ENCODE peak calls at places on chromosomes 7 and 10, in eight cellular contexts. One of them, this sample, is unnamed.

GRCh38 chr7:157024716-157025115 is 14.3 kb upstream of the MNX1 start:
- DNase-seq in spleen: no peak
- DNase-seq in endothelial cell of umbilical vein: no peak
- DNase-seq in transverse colon: no peak
- DNase-seq in prostate gland: no peak
- DNase-seq in HepG2: no peak
- DNase-seq in breast epithelium: no peak
- DNase-seq in upper lobe of left lung: no peak
- DNase-seq in this sample: no peak

GRCh38 chr10:79153753-79154152 is 85.0 kb downstream of the ZMIZ1 start:
- DNase-seq in endothelial cell of umbilical vein: no peak
- DNase-seq in transverse colon: no peak
- DNase-seq in breast epithelium: no peak
- DNase-seq in prostate gland: no peak
- DNase-seq in HepG2: no peak
- DNase-seq in spleen: no peak
- DNase-seq in upper lobe of left lung: no peak
- DNase-seq in this sample: no peak

GRCh38 chr10:123553810-123554430 is 112.2 kb upstream of the GPR26 start:
- DNase-seq in endothelial cell of umbilical vein: no peak
- DNase-seq in breast epithelium: no peak
- DNase-seq in prostate gland: no peak
- DNase-seq in upper lobe of left lung: no peak
- DNase-seq in HepG2: no peak
- DNase-seq in spleen: no peak
- DNase-seq in transverse colon: no peak
- DNase-seq in this sample: no peak

GRCh38 chr10:48442090-48442808 is 135.8 kb downstream of the MAPK8 start:
- DNase-seq in spleen: peak; percentile 58
- DNase-seq in endothelial cell of umbilical vein: no peak
- DNase-seq in breast epithelium: no peak
- DNase-seq in prostate gland: no peak
- DNase-seq in HepG2: no peak
- DNase-seq in transverse colon: no peak
- DNase-seq in upper lobe of left lung: peak; percentile 53
- DNase-seq in this sample: no peak

GRCh38 chr7:123437447-123437995 is 96.9 kb downstream of the IQUB start:
- DNase-seq in HepG2: no peak
- DNase-seq in upper lobe of left lung: no peak
- DNase-seq in transverse colon: no peak
- DNase-seq in breast epithelium: no peak
- DNase-seq in endothelial cell of umbilical vein: no peak
- DNase-seq in prostate gland: no peak
- DNase-seq in spleen: no peak
- DNase-seq in this sample: no peak

GRCh38 chr7:151432658-151433521 is 7.1 kb downstream of the CRYGN start:
- DNase-seq in upper lobe of left lung: peak; percentile 41
- DNase-seq in endothelial cell of umbilical vein: no peak
- DNase-seq in breast epithelium: no peak
- DNase-seq in HepG2: no peak
- DNase-seq in transverse colon: no peak
- DNase-seq in spleen: no peak
- DNase-seq in prostate gland: no peak
- DNase-seq in this sample: peak; percentile 60

GRCh38 chr7:42893341-42894242 is 18.3 kb downstream of the C7orf25 start:
- DNase-seq in transverse colon: no peak
- DNase-seq in spleen: no peak
- DNase-seq in HepG2: no peak
- DNase-seq in breast epithelium: no peak
- DNase-seq in upper lobe of left lung: no peak
- DNase-seq in endothelial cell of umbilical vein: no peak
- DNase-seq in prostate gland: no peak
- DNase-seq in this sample: no peak

GRCh38 chr7:95046494-95047240 is 139.3 kb downstream of the PPP1R9A start:
- DNase-seq in upper lobe of left lung: no peak
- DNase-seq in spleen: no peak
- DNase-seq in transverse colon: no peak
- DNase-seq in HepG2: no peak
- DNase-seq in breast epithelium: no peak
- DNase-seq in endothelial cell of umbilical vein: no peak
- DNase-seq in prostate gland: no peak
- DNase-seq in this sample: no peak

GRCh38 chr7:26555971-26556830 is 264.5 kb downstream of the SNX10 start:
- DNase-seq in prostate gland: no peak
- DNase-seq in transverse colon: no peak
- DNase-seq in breast epithelium: no peak
- DNase-seq in HepG2: no peak
- DNase-seq in endothelial cell of umbilical vein: no peak
- DNase-seq in upper lobe of left lung: no peak
- DNase-seq in spleen: no peak
- DNase-seq in this sample: no peak

GRCh38 chr10:103691723-103692380 is 163.5 kb downstream of the SH3PXD2A start:
- DNase-seq in spleen: no peak
- DNase-seq in transverse colon: no peak
- DNase-seq in breast epithelium: no peak
- DNase-seq in upper lobe of left lung: peak; percentile 51
- DNase-seq in prostate gland: no peak
- DNase-seq in HepG2: no peak
- DNase-seq in endothelial cell of umbilical vein: no peak
- DNase-seq in this sample: no peak

GRCh38 chr10:103692421-103693069 is 162.8 kb downstream of the SH3PXD2A start:
- DNase-seq in spleen: no peak
- DNase-seq in HepG2: no peak
- DNase-seq in breast epithelium: no peak
- DNase-seq in upper lobe of left lung: peak; percentile 73
- DNase-seq in prostate gland: no peak
- DNase-seq in endothelial cell of umbilical vein: no peak
- DNase-seq in transverse colon: peak; percentile 47
- DNase-seq in this sample: no peak

GRCh38 chr10:103693070-103693811 is 162.1 kb downstream of the SH3PXD2A start:
- DNase-seq in HepG2: no peak
- DNase-seq in transverse colon: peak; percentile 31
- DNase-seq in prostate gland: no peak
- DNase-seq in spleen: no peak
- DNase-seq in upper lobe of left lung: peak; percentile 88
- DNase-seq in endothelial cell of umbilical vein: no peak
- DNase-seq in breast epithelium: no peak
- DNase-seq in this sample: no peak

GRCh38 chr10:103690281-103690680 is 165.1 kb downstream of the SH3PXD2A start:
- DNase-seq in spleen: no peak
- DNase-seq in HepG2: no peak
- DNase-seq in transverse colon: no peak
- DNase-seq in prostate gland: no peak
- DNase-seq in endothelial cell of umbilical vein: no peak
- DNase-seq in breast epithelium: no peak
- DNase-seq in upper lobe of left lung: no peak
- DNase-seq in this sample: no peak

GRCh38 chr10:103691267-103691666 is 164.1 kb downstream of the SH3PXD2A start:
- DNase-seq in spleen: no peak
- DNase-seq in upper lobe of left lung: no peak
- DNase-seq in HepG2: no peak
- DNase-seq in breast epithelium: no peak
- DNase-seq in endothelial cell of umbilical vein: no peak
- DNase-seq in prostate gland: no peak
- DNase-seq in transverse colon: no peak
- DNase-seq in this sample: no peak
- H3K4me3 ChIP-seq in spleen: no peak overlapping the region
- H3K4me3 ChIP-seq in upper lobe of left lung: no peak overlapping the region
- H3K4me3 ChIP-seq in HepG2: no peak overlapping the region
- H3K4me3 ChIP-seq in breast epithelium: no peak overlapping the region
- H3K4me3 ChIP-seq in endothelial cell of umbilical vein: no peak overlapping the region
- H3K4me3 ChIP-seq in prostate gland: no peak overlapping the region
- H3K4me3 ChIP-seq in transverse colon: no peak overlapping the region
- H3K4me3 ChIP-seq in this sample: no peak overlapping the region

GRCh38 chr10:3783313-3783689 is 1.7 kb downstream of the KLF6 start:
- DNase-seq in spleen: peak; percentile 91
- DNase-seq in endothelial cell of umbilical vein: no peak
- DNase-seq in breast epithelium: peak; percentile 69
- DNase-seq in transverse colon: peak; percentile 71
- DNase-seq in HepG2: no peak
- DNase-seq in prostate gland: peak; percentile 52
- DNase-seq in upper lobe of left lung: no peak
- DNase-seq in this sample: peak; percentile 87

GRCh38 chr10:3782456-3783312 is 2.3 kb downstream of the KLF6 start:
- DNase-seq in spleen: peak; percentile 89
- DNase-seq in transverse colon: peak; percentile 64
- DNase-seq in breast epithelium: peak; percentile 86
- DNase-seq in upper lobe of left lung: no peak
- DNase-seq in endothelial cell of umbilical vein: peak; percentile 95
- DNase-seq in prostate gland: peak; percentile 76
- DNase-seq in HepG2: peak; percentile 82
- DNase-seq in this sample: peak; percentile 91

GRCh38 chr10:3784510-3785250 is at the start of gene KLF6:
- DNase-seq in prostate gland: no peak
- DNase-seq in transverse colon: peak; percentile 40
- DNase-seq in endothelial cell of umbilical vein: no peak
- DNase-seq in HepG2: no peak
- DNase-seq in upper lobe of left lung: peak; percentile 94
- DNase-seq in breast epithelium: no peak
- DNase-seq in spleen: peak; percentile 93
- DNase-seq in this sample: peak; percentile 81

GRCh38 chr10:3785251-3785848 is 341 bp upstream of the KLF6 start:
- DNase-seq in breast epithelium: peak; percentile 99
- DNase-seq in endothelial cell of umbilical vein: peak; percentile 98
- DNase-seq in prostate gland: peak; percentile 99
- DNase-seq in transverse colon: peak; percentile 99
- DNase-seq in HepG2: peak; percentile 95
- DNase-seq in upper lobe of left lung: peak; percentile 99
- DNase-seq in spleen: peak; percentile 98
- DNase-seq in this sample: peak; percentile 99

DNA sequence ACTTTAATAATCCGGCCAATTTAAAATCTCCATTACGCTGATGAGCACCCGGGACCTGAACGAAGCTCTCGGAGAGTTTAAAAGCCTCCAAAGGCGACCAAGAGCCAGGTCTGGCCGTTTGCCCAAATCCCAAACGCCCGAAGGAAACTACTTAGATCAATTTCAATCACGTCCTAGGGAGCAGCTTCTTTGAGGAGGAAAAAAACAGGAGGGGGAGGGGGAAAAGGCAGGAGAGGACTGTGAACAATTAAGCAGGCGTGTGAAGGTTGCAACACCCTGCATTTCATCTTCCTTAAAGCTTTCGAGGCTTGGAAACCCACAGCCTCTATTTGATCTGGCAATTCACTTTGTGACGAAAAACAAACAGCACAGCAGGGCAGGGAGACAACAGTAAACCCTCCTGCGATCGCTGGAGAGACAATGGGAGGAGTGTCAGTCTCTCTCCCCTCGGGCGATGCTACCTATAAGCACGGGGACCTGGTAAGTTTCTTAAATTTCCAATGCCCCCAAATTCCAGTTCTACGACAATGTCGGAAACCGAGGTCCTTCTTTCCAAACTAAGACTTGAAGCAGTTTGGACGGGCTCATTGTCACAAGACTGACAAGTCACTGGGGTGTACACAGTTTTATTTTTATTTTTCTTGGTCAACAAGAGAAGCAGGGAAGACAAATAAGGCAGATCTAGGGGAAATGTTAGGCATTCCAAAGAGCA is 1.1 kb downstream of the KLF6 start:
- DNase-seq in transverse colon: peak; percentile 74
- DNase-seq in upper lobe of left lung: no peak
- DNase-seq in breast epithelium: peak; percentile 82
- DNase-seq in endothelial cell of umbilical vein: peak; percentile 59
- DNase-seq in HepG2: peak; percentile 86
- DNase-seq in prostate gland: peak; percentile 84
- DNase-seq in spleen: no peak
- DNase-seq in this sample: peak; percentile 89
- TF ChIP-seq POLR2A in transverse colon: peak; percentile 65
- TF ChIP-seq POLR2A in upper lobe of left lung: no peak
- TF ChIP-seq POLR2A in breast epithelium: peak; percentile 54
- TF ChIP-seq POLR2A in endothelial cell of umbilical vein: no peak
- TF ChIP-seq POLR2A in HepG2: peak; percentile 43
- TF ChIP-seq POLR2A in prostate gland: peak; percentile 59
- TF ChIP-seq POLR2A in spleen: no peak
- TF ChIP-seq POLR2A in this sample: peak; percentile 49

GRCh38 chr10:113104071-113104470 is 154.0 kb downstream of the TCF7L2 start:
- DNase-seq in prostate gland: no peak
- DNase-seq in HepG2: no peak
- DNase-seq in upper lobe of left lung: no peak
- DNase-seq in breast epithelium: no peak
- DNase-seq in transverse colon: no peak
- DNase-seq in endothelial cell of umbilical vein: no peak
- DNase-seq in spleen: no peak
- DNase-seq in this sample: no peak

GRCh38 chr10:113111900-113112853 is 162.1 kb downstream of the TCF7L2 start:
- DNase-seq in transverse colon: peak; percentile 25
- DNase-seq in upper lobe of left lung: no peak
- DNase-seq in prostate gland: no peak
- DNase-seq in endothelial cell of umbilical vein: no peak
- DNase-seq in breast epithelium: peak; percentile 47
- DNase-seq in HepG2: peak; percentile 63
- DNase-seq in spleen: no peak
- DNase-seq in this sample: no peak

GRCh38 chr10:113111260-113111659 is 161.2 kb downstream of the TCF7L2 start:
- DNase-seq in upper lobe of left lung: no peak
- DNase-seq in spleen: no peak
- DNase-seq in prostate gland: no peak
- DNase-seq in transverse colon: no peak
- DNase-seq in breast epithelium: no peak
- DNase-seq in endothelial cell of umbilical vein: no peak
- DNase-seq in HepG2: no peak
- DNase-seq in this sample: no peak

GRCh38 chr10:113108948-113109347 is 158.9 kb downstream of the TCF7L2 start:
- DNase-seq in breast epithelium: no peak
- DNase-seq in spleen: no peak
- DNase-seq in transverse colon: no peak
- DNase-seq in HepG2: no peak
- DNase-seq in upper lobe of left lung: no peak
- DNase-seq in prostate gland: no peak
- DNase-seq in endothelial cell of umbilical vein: no peak
- DNase-seq in this sample: no peak

DNA sequence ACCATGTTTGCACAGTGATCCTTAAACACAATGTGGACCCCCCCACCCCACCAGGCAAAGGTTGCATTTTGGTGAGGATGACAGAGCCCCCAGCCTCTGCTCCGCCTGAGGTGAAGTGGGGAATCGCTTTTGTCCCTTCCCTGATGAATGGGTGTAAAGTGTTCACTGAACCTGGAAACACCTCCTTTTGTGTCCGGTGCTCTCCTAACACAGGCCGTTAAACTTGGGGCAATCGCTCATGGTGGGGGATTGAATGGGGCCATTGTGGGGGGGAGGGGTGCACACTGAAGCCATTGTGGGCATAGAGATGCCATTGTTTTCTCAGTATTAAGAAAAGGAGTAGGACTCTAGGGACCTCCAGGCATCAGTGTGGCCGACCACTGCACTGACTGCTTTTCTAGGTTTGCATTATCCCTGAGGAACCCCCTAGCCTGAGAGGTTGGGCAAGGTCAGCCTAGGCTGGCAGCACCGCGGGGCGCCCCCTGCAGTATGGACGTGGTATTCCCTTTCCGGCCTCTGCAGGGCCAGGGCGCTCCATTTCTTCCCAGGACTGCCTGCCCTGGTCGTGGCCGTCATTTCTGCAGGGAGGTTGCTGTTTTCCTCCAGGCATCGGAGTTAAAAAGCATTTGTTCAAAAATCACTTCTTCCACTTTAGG is 158.3 kb downstream of the TCF7L2 start:
- DNase-seq in upper lobe of left lung: peak; percentile 84
- DNase-seq in transverse colon: no peak
- DNase-seq in breast epithelium: no peak
- DNase-seq in endothelial cell of umbilical vein: no peak
- DNase-seq in HepG2: no peak
- DNase-seq in prostate gland: no peak
- DNase-seq in spleen: no peak
- DNase-seq in this sample: no peak
- TF ChIP-seq POLR2AphosphoS5 in upper lobe of left lung: no peak
- TF ChIP-seq POLR2AphosphoS5 in transverse colon: no peak
- TF ChIP-seq POLR2AphosphoS5 in breast epithelium: no peak
- TF ChIP-seq POLR2AphosphoS5 in endothelial cell of umbilical vein: no peak
- TF ChIP-seq POLR2AphosphoS5 in HepG2: no peak
- TF ChIP-seq POLR2AphosphoS5 in prostate gland: no peak
- TF ChIP-seq POLR2AphosphoS5 in spleen: peak; percentile 12
- TF ChIP-seq POLR2AphosphoS5 in this sample: no peak

GRCh38 chr7:28102778-28103177 is 77.8 kb downstream of the JAZF1 start:
- DNase-seq in breast epithelium: no peak
- DNase-seq in HepG2: peak; percentile 5
- DNase-seq in transverse colon: no peak
- DNase-seq in upper lobe of left lung: no peak
- DNase-seq in prostate gland: no peak
- DNase-seq in spleen: no peak
- DNase-seq in endothelial cell of umbilical vein: no peak
- DNase-seq in this sample: peak; percentile 73
- H3K4me3 ChIP-seq in breast epithelium: no peak overlapping the region
- H3K4me3 ChIP-seq in HepG2: no peak overlapping the region
- H3K4me3 ChIP-seq in transverse colon: no peak overlapping the region
- H3K4me3 ChIP-seq in upper lobe of left lung: no peak overlapping the region
- H3K4me3 ChIP-seq in prostate gland: no peak overlapping the region
- H3K4me3 ChIP-seq in spleen: no peak overlapping the region
- H3K4me3 ChIP-seq in endothelial cell of umbilical vein: no peak overlapping the region
- H3K4me3 ChIP-seq in this sample: no peak overlapping the region

This sample was measured in sigmoid colon.